ENCODE peak calls at places on chromosome 4, in nine cellular contexts. One of them, this sample, is unnamed.
A peak's percentile ranks its signal among the peaks of the same experiment; 100 is the strongest.

GRCh38 chr4:27168783-27169182 is 308.1 kb downstream of the STIM2 start:
- DNase-seq in prostate gland: no peak
- DNase-seq in SK-N-MC: no peak
- DNase-seq in transverse colon: no peak
- DNase-seq in breast epithelium: no peak
- DNase-seq in GM12878: no peak
- DNase-seq in HCT116: no peak
- DNase-seq in spleen: no peak
- DNase-seq in HepG2: no peak
- DNase-seq in this sample: no peak

GRCh38 chr4:64068096-64068495 is 341.2 kb downstream of the TECRL start:
- DNase-seq in HepG2: no peak
- DNase-seq in spleen: no peak
- DNase-seq in HCT116: no peak
- DNase-seq in transverse colon: no peak
- DNase-seq in SK-N-MC: no peak
- DNase-seq in GM12878: no peak
- DNase-seq in prostate gland: no peak
- DNase-seq in breast epithelium: no peak
- DNase-seq in this sample: no peak

GRCh38 chr4:142534994-142535393 is 311.1 kb downstream of the INPP4B start:
- DNase-seq in HepG2: no peak
- DNase-seq in breast epithelium: no peak
- DNase-seq in prostate gland: no peak
- DNase-seq in HCT116: no peak
- DNase-seq in GM12878: no peak
- DNase-seq in transverse colon: no peak
- DNase-seq in SK-N-MC: no peak
- DNase-seq in spleen: no peak
- DNase-seq in this sample: no peak

GRCh38 chr4:163679189-163679588 is 184.7 kb downstream of the TMA16 start:
- DNase-seq in breast epithelium: no peak
- DNase-seq in HepG2: peak; percentile 21
- DNase-seq in prostate gland: no peak
- DNase-seq in GM12878: no peak
- DNase-seq in spleen: no peak
- DNase-seq in SK-N-MC: no peak
- DNase-seq in transverse colon: no peak
- DNase-seq in HCT116: no peak
- DNase-seq in this sample: no peak

GRCh38 chr4:151806511-151806927 is 45.7 kb upstream of the GATB start:
- DNase-seq in HepG2: no peak
- DNase-seq in HCT116: no peak
- DNase-seq in spleen: no peak
- DNase-seq in SK-N-MC: no peak
- DNase-seq in prostate gland: no peak
- DNase-seq in breast epithelium: no peak
- DNase-seq in GM12878: no peak
- DNase-seq in transverse colon: no peak
- DNase-seq in this sample: no peak

GRCh38 chr4:52588771-52589591 is 70.1 kb downstream of the USP46 start:
- DNase-seq in SK-N-MC: no peak
- DNase-seq in transverse colon: no peak
- DNase-seq in GM12878: no peak
- DNase-seq in breast epithelium: no peak
- DNase-seq in spleen: no peak
- DNase-seq in HCT116: no peak
- DNase-seq in prostate gland: no peak
- DNase-seq in HepG2: no peak
- DNase-seq in this sample: no peak

GRCh38 chr4:43690121-43690520 is 758.5 kb downstream of the KCTD8 start:
- DNase-seq in HepG2: no peak
- DNase-seq in prostate gland: no peak
- DNase-seq in GM12878: no peak
- DNase-seq in transverse colon: no peak
- DNase-seq in SK-N-MC: no peak
- DNase-seq in spleen: no peak
- DNase-seq in HCT116: no peak
- DNase-seq in breast epithelium: no peak
- DNase-seq in this sample: no peak

GRCh38 chr4:3210467-3210866 is 38.5 kb upstream of the MSANTD1 start:
- DNase-seq in HCT116: no peak
- DNase-seq in breast epithelium: peak; percentile 39
- DNase-seq in transverse colon: no peak
- DNase-seq in SK-N-MC: no peak
- DNase-seq in GM12878: no peak
- DNase-seq in HepG2: no peak
- DNase-seq in prostate gland: no peak
- DNase-seq in spleen: no peak
- DNase-seq in this sample: peak; percentile 48

GRCh38 chr4:1682860-1683259 is 1.3 kb downstream of the FAM53A start:
- DNase-seq in transverse colon: no peak
- DNase-seq in HCT116: no peak
- DNase-seq in SK-N-MC: no peak
- DNase-seq in HepG2: no peak
- DNase-seq in breast epithelium: no peak
- DNase-seq in GM12878: no peak
- DNase-seq in prostate gland: no peak
- DNase-seq in spleen: peak; percentile 61
- DNase-seq in this sample: no peak

GRCh38 chr4:153472122-153473037 is 6.2 kb downstream of the TMEM131L start:
- DNase-seq in spleen: no peak
- DNase-seq in GM12878: peak; percentile 81
- DNase-seq in HepG2: no peak
- DNase-seq in SK-N-MC: no peak
- DNase-seq in transverse colon: no peak
- DNase-seq in HCT116: no peak
- DNase-seq in breast epithelium: no peak
- DNase-seq in prostate gland: no peak
- DNase-seq in this sample: no peak
- H3K36me3 ChIP-seq in spleen: peaks cover 3% of the 10 kb centered on the region
- H3K36me3 ChIP-seq in GM12878: peaks cover 6% of the 10 kb centered on the region
- H3K36me3 ChIP-seq in HepG2: no peaks in the 10 kb centered on the region
- H3K36me3 ChIP-seq in SK-N-MC: peaks cover 28% of the 10 kb centered on the region
- H3K36me3 ChIP-seq in transverse colon: no peaks in the 10 kb centered on the region
- H3K36me3 ChIP-seq in HCT116: no peaks in the 10 kb centered on the region
- H3K36me3 ChIP-seq in breast epithelium: no peaks in the 10 kb centered on the region
- H3K36me3 ChIP-seq in prostate gland: no peaks in the 10 kb centered on the region
- H3K36me3 ChIP-seq in this sample: peaks cover 11% of the 10 kb centered on the region

GRCh38 chr4:158131037-158131436 is 41.8 kb downstream of the GASK1B start:
- DNase-seq in prostate gland: no peak
- DNase-seq in spleen: no peak
- DNase-seq in transverse colon: no peak
- DNase-seq in breast epithelium: no peak
- DNase-seq in HepG2: no peak
- DNase-seq in SK-N-MC: no peak
- DNase-seq in GM12878: no peak
- DNase-seq in HCT116: no peak
- DNase-seq in this sample: no peak
- TF ChIP-seq POLR2AphosphoS5 in prostate gland: no peak
- TF ChIP-seq POLR2AphosphoS5 in spleen: no peak
- TF ChIP-seq POLR2AphosphoS5 in transverse colon: no peak
- TF ChIP-seq POLR2AphosphoS5 in breast epithelium: no peak
- TF ChIP-seq POLR2AphosphoS5 in HepG2: no peak
- TF ChIP-seq POLR2AphosphoS5 in SK-N-MC: no peak
- TF ChIP-seq POLR2AphosphoS5 in GM12878: no peak
- TF ChIP-seq POLR2AphosphoS5 in HCT116: no peak
- TF ChIP-seq POLR2AphosphoS5 in this sample: no peak

DNA sequence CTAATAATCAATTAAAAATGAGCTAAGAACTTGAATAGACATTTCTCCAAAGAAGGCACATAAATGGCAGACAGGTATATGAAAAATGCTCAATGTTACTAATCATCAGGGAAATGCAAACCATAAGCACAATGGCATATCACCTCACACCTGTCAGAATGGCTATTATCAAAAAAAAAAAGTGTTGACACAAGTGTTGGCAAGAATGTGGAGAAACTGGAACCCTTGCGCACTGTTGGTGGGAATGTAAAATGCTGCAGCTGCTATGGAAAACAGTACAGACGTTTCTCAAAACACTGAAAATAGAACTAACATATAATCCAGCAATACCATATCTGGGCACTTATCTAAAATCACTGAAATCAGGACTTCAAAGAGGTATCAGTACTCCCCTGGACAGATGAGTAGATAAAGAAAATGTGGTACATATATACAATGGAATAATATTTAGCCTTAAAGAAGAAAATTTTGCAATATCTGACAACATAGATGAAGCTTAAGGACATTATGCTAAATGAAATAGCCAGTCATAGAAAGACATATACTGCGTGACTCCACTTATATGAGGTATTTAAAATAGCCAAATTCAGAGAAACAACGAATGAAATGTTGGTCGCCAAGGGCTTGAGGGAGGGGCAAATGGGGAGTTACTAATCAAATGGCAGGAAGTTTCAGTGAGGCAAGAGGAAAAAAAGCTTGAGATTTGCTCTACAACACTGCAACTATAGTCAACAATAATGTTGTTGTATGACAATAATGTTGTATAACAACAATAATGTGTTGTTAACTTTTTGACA is 175.5 kb downstream of the WDFY3 start:
- DNase-seq in breast epithelium: no peak
- DNase-seq in HCT116: no peak
- DNase-seq in GM12878: no peak
- DNase-seq in spleen: no peak
- DNase-seq in prostate gland: no peak
- DNase-seq in transverse colon: no peak
- DNase-seq in SK-N-MC: no peak
- DNase-seq in HepG2: no peak
- DNase-seq in this sample: no peak
- H3K36me3 ChIP-seq in breast epithelium: peaks cover 11% of the 10 kb centered on the region
- H3K36me3 ChIP-seq in HCT116: peaks cover 2% of the 10 kb centered on the region
- H3K36me3 ChIP-seq in GM12878: no peaks in the 10 kb centered on the region
- H3K36me3 ChIP-seq in spleen: no peaks in the 10 kb centered on the region
- H3K36me3 ChIP-seq in prostate gland: no peaks in the 10 kb centered on the region
- H3K36me3 ChIP-seq in transverse colon: no peaks in the 10 kb centered on the region
- H3K36me3 ChIP-seq in SK-N-MC: peaks cover 51% of the 10 kb centered on the region
- H3K36me3 ChIP-seq in HepG2: peaks cover 29% of the 10 kb centered on the region
- H3K36me3 ChIP-seq in this sample: peaks cover 75% of the 10 kb centered on the region

GRCh38 chr4:127642169-127642568 is 9.4 kb downstream of the INTU start:
- DNase-seq in SK-N-MC: no peak
- DNase-seq in prostate gland: no peak
- DNase-seq in breast epithelium: no peak
- DNase-seq in transverse colon: no peak
- DNase-seq in GM12878: no peak
- DNase-seq in HepG2: no peak
- DNase-seq in HCT116: no peak
- DNase-seq in spleen: no peak
- DNase-seq in this sample: no peak

GRCh38 chr4:127643791-127644190 is 11.0 kb downstream of the INTU start:
- DNase-seq in GM12878: no peak
- DNase-seq in HepG2: no peak
- DNase-seq in breast epithelium: no peak
- DNase-seq in spleen: no peak
- DNase-seq in HCT116: no peak
- DNase-seq in prostate gland: no peak
- DNase-seq in SK-N-MC: no peak
- DNase-seq in transverse colon: no peak
- DNase-seq in this sample: no peak

GRCh38 chr4:127641524-127641923 is 8.8 kb downstream of the INTU start:
- DNase-seq in transverse colon: no peak
- DNase-seq in SK-N-MC: no peak
- DNase-seq in HCT116: no peak
- DNase-seq in spleen: no peak
- DNase-seq in HepG2: no peak
- DNase-seq in prostate gland: no peak
- DNase-seq in breast epithelium: no peak
- DNase-seq in GM12878: no peak
- DNase-seq in this sample: no peak
- TF ChIP-seq POLR2AphosphoS5 in transverse colon: no peak
- TF ChIP-seq POLR2AphosphoS5 in SK-N-MC: no peak
- TF ChIP-seq POLR2AphosphoS5 in HCT116: no peak
- TF ChIP-seq POLR2AphosphoS5 in spleen: no peak
- TF ChIP-seq POLR2AphosphoS5 in HepG2: no peak
- TF ChIP-seq POLR2AphosphoS5 in prostate gland: no peak
- TF ChIP-seq POLR2AphosphoS5 in breast epithelium: no peak
- TF ChIP-seq POLR2AphosphoS5 in GM12878: no peak
- TF ChIP-seq POLR2AphosphoS5 in this sample: no peak

This sample was measured in suprapubic skin.